ENCODE peak calls at places on chromosomes 12 and 14, in four cellular contexts. One of them, this sample, is unnamed.

GRCh38 chr14:86430807-86431206 is 900.9 kb downstream of the FLRT2 start:
- DNase-seq in NCI-H1092 treated with DMSO at 0.1 percent for 48 hours: no peak
- DNase-seq in stimulated activated CD8-positive, alpha-beta memory T cell treated with anti-CD3 and anti-CD28 coated beads, Interleukin-4, amount 100 ng/mL, for 1 hour: no peak
- DNase-seq in AG10803: no peak
- DNase-seq in this sample: peak; percentile 6

GRCh38 chr12:120813588-120814153 is 88.0 kb downstream of the ACADS start:
- DNase-seq in AG10803: no peak
- DNase-seq in NCI-H1092 treated with DMSO at 0.1 percent for 48 hours: no peak
- DNase-seq in stimulated activated CD8-positive, alpha-beta memory T cell treated with anti-CD3 and anti-CD28 coated beads, Interleukin-4, amount 100 ng/mL, for 1 hour: no peak
- DNase-seq in this sample: no peak

GRCh38 chr12:22678175-22678574 is 53.2 kb downstream of the ETNK1 start:
- DNase-seq in NCI-H1092 treated with DMSO at 0.1 percent for 48 hours: no peak
- DNase-seq in AG10803: no peak
- DNase-seq in stimulated activated CD8-positive, alpha-beta memory T cell treated with anti-CD3 and anti-CD28 coated beads, Interleukin-4, amount 100 ng/mL, for 1 hour: no peak
- DNase-seq in this sample: no peak

GRCh38 chr12:107783406-107784376 is 9.2 kb downstream of the ASCL4 start:
- DNase-seq in AG10803: no peak
- DNase-seq in stimulated activated CD8-positive, alpha-beta memory T cell treated with anti-CD3 and anti-CD28 coated beads, Interleukin-4, amount 100 ng/mL, for 1 hour: no peak
- DNase-seq in NCI-H1092 treated with DMSO at 0.1 percent for 48 hours: no peak
- DNase-seq in this sample: no peak

GRCh38 chr12:105672576-105672975 is 342.1 kb downstream of the C12orf75 start:
- DNase-seq in AG10803: peak; percentile 67
- DNase-seq in NCI-H1092 treated with DMSO at 0.1 percent for 48 hours: no peak
- DNase-seq in stimulated activated CD8-positive, alpha-beta memory T cell treated with anti-CD3 and anti-CD28 coated beads, Interleukin-4, amount 100 ng/mL, for 1 hour: no peak
- DNase-seq in this sample: no peak

GRCh38 chr14:74937171-74937570 is 14.1 kb upstream of the RPS6KL1 start:
- DNase-seq in NCI-H1092 treated with DMSO at 0.1 percent for 48 hours: no peak
- DNase-seq in AG10803: no peak
- DNase-seq in stimulated activated CD8-positive, alpha-beta memory T cell treated with anti-CD3 and anti-CD28 coated beads, Interleukin-4, amount 100 ng/mL, for 1 hour: no peak
- DNase-seq in this sample: no peak

GRCh38 chr12:113087193-113087592 is 30.7 kb downstream of the DTX1 start:
- DNase-seq in NCI-H1092 treated with DMSO at 0.1 percent for 48 hours: no peak
- DNase-seq in stimulated activated CD8-positive, alpha-beta memory T cell treated with anti-CD3 and anti-CD28 coated beads, Interleukin-4, amount 100 ng/mL, for 1 hour: no peak
- DNase-seq in AG10803: no peak
- DNase-seq in this sample: no peak

GRCh38 chr14:87397499-87397898 is 595.5 kb downstream of the GALC start:
- DNase-seq in AG10803: no peak
- DNase-seq in stimulated activated CD8-positive, alpha-beta memory T cell treated with anti-CD3 and anti-CD28 coated beads, Interleukin-4, amount 100 ng/mL, for 1 hour: no peak
- DNase-seq in NCI-H1092 treated with DMSO at 0.1 percent for 48 hours: no peak
- DNase-seq in this sample: no peak

GRCh38 chr14:99971929-99972747 is 93.1 kb upstream of the EVL start:
- DNase-seq in AG10803: no peak
- DNase-seq in NCI-H1092 treated with DMSO at 0.1 percent for 48 hours: peak; percentile 44
- DNase-seq in stimulated activated CD8-positive, alpha-beta memory T cell treated with anti-CD3 and anti-CD28 coated beads, Interleukin-4, amount 100 ng/mL, for 1 hour: no peak
- DNase-seq in this sample: no peak

GRCh38 chr14:68011629-68012028 is 192.1 kb downstream of the RAD51B start:
- DNase-seq in stimulated activated CD8-positive, alpha-beta memory T cell treated with anti-CD3 and anti-CD28 coated beads, Interleukin-4, amount 100 ng/mL, for 1 hour: no peak
- DNase-seq in AG10803: peak; percentile 56
- DNase-seq in NCI-H1092 treated with DMSO at 0.1 percent for 48 hours: no peak
- DNase-seq in this sample: no peak

GRCh38 chr14:95510804-95511203 is 5.6 kb downstream of the SYNE3 start:
- DNase-seq in AG10803: no peak
- DNase-seq in NCI-H1092 treated with DMSO at 0.1 percent for 48 hours: no peak
- DNase-seq in stimulated activated CD8-positive, alpha-beta memory T cell treated with anti-CD3 and anti-CD28 coated beads, Interleukin-4, amount 100 ng/mL, for 1 hour: no peak
- DNase-seq in this sample: no peak

This sample was measured in AG08395.